ENCODE peak calls at places on chromosome 5, in seven cellular contexts. One of them, this sample, is unnamed.

GRCh38 chr5:72474117-72474915 is 32.9 kb downstream of the ZNF366 start:
- DNase-seq in effector CD4-positive, alpha-beta T cell: no peak
- DNase-seq in T-cell: no peak
- DNase-seq in lower leg skin: no peak
- DNase-seq in choroid plexus epithelial cell: no peak
- DNase-seq in stimulated activated CD8-positive, alpha-beta memory T cell treated with anti-CD3 and anti-CD28 coated beads, Interleukin-2, amount 100 ng/mL, for 48 hours: no peak
- DNase-seq in A673: no peak
- DNase-seq in this sample: no peak

GRCh38 chr5:116520706-116521105 is 53.9 kb downstream of the SEMA6A start:
- DNase-seq in effector CD4-positive, alpha-beta T cell: no peak
- DNase-seq in T-cell: no peak
- DNase-seq in lower leg skin: no peak
- DNase-seq in choroid plexus epithelial cell: no peak
- DNase-seq in stimulated activated CD8-positive, alpha-beta memory T cell treated with anti-CD3 and anti-CD28 coated beads, Interleukin-2, amount 100 ng/mL, for 48 hours: no peak
- DNase-seq in A673: no peak
- DNase-seq in this sample: no peak

GRCh38 chr5:140329739-140330481 is 16.5 kb downstream of the HBEGF start:
- DNase-seq in effector CD4-positive, alpha-beta T cell: no peak
- DNase-seq in T-cell: no peak
- DNase-seq in lower leg skin: no peak
- DNase-seq in choroid plexus epithelial cell: no peak
- DNase-seq in stimulated activated CD8-positive, alpha-beta memory T cell treated with anti-CD3 and anti-CD28 coated beads, Interleukin-2, amount 100 ng/mL, for 48 hours: no peak
- DNase-seq in A673: peak
- DNase-seq in this sample: peak

GRCh38 chr5:149405550-149406202 is 26.6 kb upstream of the IL17B start:
- DNase-seq in effector CD4-positive, alpha-beta T cell: no peak
- DNase-seq in T-cell: no peak
- DNase-seq in lower leg skin: no peak
- DNase-seq in choroid plexus epithelial cell: no peak
- DNase-seq in stimulated activated CD8-positive, alpha-beta memory T cell treated with anti-CD3 and anti-CD28 coated beads, Interleukin-2, amount 100 ng/mL, for 48 hours: no peak
- DNase-seq in A673: no peak
- DNase-seq in this sample: no peak

GRCh38 chr5:54024466-54024865 is 285.9 kb downstream of the ARL15 start:
- DNase-seq in effector CD4-positive, alpha-beta T cell: no peak
- DNase-seq in T-cell: no peak
- DNase-seq in lower leg skin: no peak
- DNase-seq in choroid plexus epithelial cell: peak
- DNase-seq in stimulated activated CD8-positive, alpha-beta memory T cell treated with anti-CD3 and anti-CD28 coated beads, Interleukin-2, amount 100 ng/mL, for 48 hours: no peak
- DNase-seq in A673: no peak
- DNase-seq in this sample: no peak

GRCh38 chr5:121246971-121247370 is 604.7 kb upstream of the FTMT start:
- DNase-seq in effector CD4-positive, alpha-beta T cell: no peak
- DNase-seq in T-cell: no peak
- DNase-seq in lower leg skin: no peak
- DNase-seq in choroid plexus epithelial cell: no peak
- DNase-seq in stimulated activated CD8-positive, alpha-beta memory T cell treated with anti-CD3 and anti-CD28 coated beads, Interleukin-2, amount 100 ng/mL, for 48 hours: no peak
- DNase-seq in A673: no peak
- DNase-seq in this sample: no peak

GRCh38 chr5:38926121-38926520 is 80.3 kb downstream of the OSMR start:
- DNase-seq in effector CD4-positive, alpha-beta T cell: no peak
- DNase-seq in T-cell: no peak
- DNase-seq in lower leg skin: no peak
- DNase-seq in choroid plexus epithelial cell: peak
- DNase-seq in stimulated activated CD8-positive, alpha-beta memory T cell treated with anti-CD3 and anti-CD28 coated beads, Interleukin-2, amount 100 ng/mL, for 48 hours: no peak
- DNase-seq in A673: no peak
- DNase-seq in this sample: no peak

GRCh38 chr5:31866166-31866565 is 227.2 kb downstream of the PDZD2 start:
- DNase-seq in effector CD4-positive, alpha-beta T cell: no peak
- DNase-seq in T-cell: peak
- DNase-seq in lower leg skin: peak
- DNase-seq in choroid plexus epithelial cell: no peak
- DNase-seq in stimulated activated CD8-positive, alpha-beta memory T cell treated with anti-CD3 and anti-CD28 coated beads, Interleukin-2, amount 100 ng/mL, for 48 hours: no peak
- DNase-seq in A673: no peak
- DNase-seq in this sample: no peak

GRCh38 chr5:173764321-173765029 is 123.7 kb upstream of the CPEB4 start:
- DNase-seq in effector CD4-positive, alpha-beta T cell: no peak
- DNase-seq in T-cell: no peak
- DNase-seq in lower leg skin: peak
- DNase-seq in choroid plexus epithelial cell: peak
- DNase-seq in stimulated activated CD8-positive, alpha-beta memory T cell treated with anti-CD3 and anti-CD28 coated beads, Interleukin-2, amount 100 ng/mL, for 48 hours: no peak
- DNase-seq in A673: no peak
- DNase-seq in this sample: peak

GRCh38 chr5:171926311-171926710 is 80.1 kb downstream of the FBXW11 start:
- DNase-seq in effector CD4-positive, alpha-beta T cell: no peak
- DNase-seq in T-cell: no peak
- DNase-seq in lower leg skin: no peak
- DNase-seq in choroid plexus epithelial cell: no peak
- DNase-seq in stimulated activated CD8-positive, alpha-beta memory T cell treated with anti-CD3 and anti-CD28 coated beads, Interleukin-2, amount 100 ng/mL, for 48 hours: no peak
- DNase-seq in A673: no peak
- DNase-seq in this sample: no peak

GRCh38 chr5:93072831-93073459 is 508.1 kb downstream of the NR2F1-AS1 start:
- DNase-seq in effector CD4-positive, alpha-beta T cell: no peak
- DNase-seq in T-cell: no peak
- DNase-seq in lower leg skin: no peak
- DNase-seq in choroid plexus epithelial cell: peak
- DNase-seq in stimulated activated CD8-positive, alpha-beta memory T cell treated with anti-CD3 and anti-CD28 coated beads, Interleukin-2, amount 100 ng/mL, for 48 hours: no peak
- DNase-seq in A673: no peak
- DNase-seq in this sample: no peak

GRCh38 chr5:10995891-10996290 is 234.9 kb upstream of the DAP start:
- DNase-seq in effector CD4-positive, alpha-beta T cell: no peak
- DNase-seq in T-cell: no peak
- DNase-seq in lower leg skin: no peak
- DNase-seq in choroid plexus epithelial cell: no peak
- DNase-seq in stimulated activated CD8-positive, alpha-beta memory T cell treated with anti-CD3 and anti-CD28 coated beads, Interleukin-2, amount 100 ng/mL, for 48 hours: no peak
- DNase-seq in A673: no peak
- DNase-seq in this sample: no peak

GRCh38 chr5:150656191-150657132 is 4.6 kb upstream of the MYOZ3 start:
- DNase-seq in effector CD4-positive, alpha-beta T cell: peak
- DNase-seq in T-cell: peak
- DNase-seq in lower leg skin: peak
- DNase-seq in choroid plexus epithelial cell: peak
- DNase-seq in stimulated activated CD8-positive, alpha-beta memory T cell treated with anti-CD3 and anti-CD28 coated beads, Interleukin-2, amount 100 ng/mL, for 48 hours: peak
- DNase-seq in A673: peak
- DNase-seq in this sample: peak

GRCh38 chr5:150058480-150059126 is 27.8 kb downstream of the CSF1R start:
- DNase-seq in effector CD4-positive, alpha-beta T cell: no peak
- DNase-seq in T-cell: no peak
- DNase-seq in lower leg skin: no peak
- DNase-seq in choroid plexus epithelial cell: peak
- DNase-seq in stimulated activated CD8-positive, alpha-beta memory T cell treated with anti-CD3 and anti-CD28 coated beads, Interleukin-2, amount 100 ng/mL, for 48 hours: no peak
- DNase-seq in A673: peak
- DNase-seq in this sample: peak

GRCh38 chr5:65927497-65928340 is 1.3 kb downstream of the ERBIN start:
- DNase-seq in effector CD4-positive, alpha-beta T cell: no peak
- DNase-seq in T-cell: no peak
- DNase-seq in lower leg skin: no peak
- DNase-seq in choroid plexus epithelial cell: peak
- DNase-seq in stimulated activated CD8-positive, alpha-beta memory T cell treated with anti-CD3 and anti-CD28 coated beads, Interleukin-2, amount 100 ng/mL, for 48 hours: no peak
- DNase-seq in A673: peak
- DNase-seq in this sample: no peak

GRCh38 chr5:81850494-81850893 is 99.6 kb upstream of the SSBP2 start:
- DNase-seq in effector CD4-positive, alpha-beta T cell: no peak
- DNase-seq in T-cell: no peak
- DNase-seq in lower leg skin: no peak
- DNase-seq in choroid plexus epithelial cell: no peak
- DNase-seq in stimulated activated CD8-positive, alpha-beta memory T cell treated with anti-CD3 and anti-CD28 coated beads, Interleukin-2, amount 100 ng/mL, for 48 hours: no peak
- DNase-seq in A673: peak
- DNase-seq in this sample: no peak

GRCh38 chr5:76657091-76657490 is 33.9 kb upstream of the F2RL2 start:
- DNase-seq in effector CD4-positive, alpha-beta T cell: no peak
- DNase-seq in T-cell: no peak
- DNase-seq in lower leg skin: no peak
- DNase-seq in choroid plexus epithelial cell: no peak
- DNase-seq in stimulated activated CD8-positive, alpha-beta memory T cell treated with anti-CD3 and anti-CD28 coated beads, Interleukin-2, amount 100 ng/mL, for 48 hours: no peak
- DNase-seq in A673: no peak
- DNase-seq in this sample: no peak

GRCh38 chr5:132369471-132370240 is at the start of gene SLC22A5:
- DNase-seq in effector CD4-positive, alpha-beta T cell: peak
- DNase-seq in T-cell: peak
- DNase-seq in lower leg skin: peak
- DNase-seq in choroid plexus epithelial cell: peak
- DNase-seq in stimulated activated CD8-positive, alpha-beta memory T cell treated with anti-CD3 and anti-CD28 coated beads, Interleukin-2, amount 100 ng/mL, for 48 hours: peak
- DNase-seq in A673: peak
- DNase-seq in this sample: no peak

GRCh38 chr5:27702339-27702820 is 664.0 kb upstream of the CDH9 start:
- DNase-seq in effector CD4-positive, alpha-beta T cell: no peak
- DNase-seq in T-cell: no peak
- DNase-seq in lower leg skin: no peak
- DNase-seq in choroid plexus epithelial cell: peak
- DNase-seq in stimulated activated CD8-positive, alpha-beta memory T cell treated with anti-CD3 and anti-CD28 coated beads, Interleukin-2, amount 100 ng/mL, for 48 hours: no peak
- DNase-seq in A673: peak
- DNase-seq in this sample: no peak

GRCh38 chr5:100762163-100762562 is 140.9 kb downstream of the ST8SIA4 start:
- DNase-seq in effector CD4-positive, alpha-beta T cell: no peak
- DNase-seq in T-cell: no peak
- DNase-seq in lower leg skin: no peak
- DNase-seq in choroid plexus epithelial cell: peak
- DNase-seq in stimulated activated CD8-positive, alpha-beta memory T cell treated with anti-CD3 and anti-CD28 coated beads, Interleukin-2, amount 100 ng/mL, for 48 hours: no peak
- DNase-seq in A673: no peak
- DNase-seq in this sample: no peak

GRCh38 chr5:178193251-178193809 is 6.2 kb upstream of the GMCL2 start:
- DNase-seq in effector CD4-positive, alpha-beta T cell: no peak
- DNase-seq in T-cell: no peak
- DNase-seq in lower leg skin: no peak
- DNase-seq in choroid plexus epithelial cell: no peak
- DNase-seq in stimulated activated CD8-positive, alpha-beta memory T cell treated with anti-CD3 and anti-CD28 coated beads, Interleukin-2, amount 100 ng/mL, for 48 hours: no peak
- DNase-seq in A673: no peak
- DNase-seq in this sample: no peak

GRCh38 chr5:62732677-62733121 is 154.1 kb downstream of the LRRC70 start:
- DNase-seq in effector CD4-positive, alpha-beta T cell: no peak
- DNase-seq in T-cell: no peak
- DNase-seq in lower leg skin: no peak
- DNase-seq in choroid plexus epithelial cell: peak
- DNase-seq in stimulated activated CD8-positive, alpha-beta memory T cell treated with anti-CD3 and anti-CD28 coated beads, Interleukin-2, amount 100 ng/mL, for 48 hours: no peak
- DNase-seq in A673: no peak
- DNase-seq in this sample: no peak